ENCODE peak calls at places on chromosomes 12 and 14, in four cellular contexts. P, V, R and J are unnamed samples.
A peak's percentile ranks its signal among the peaks of the same experiment; 100 is the strongest.

GRCh38 chr12:14167005-14167628 is 185.7 kb upstream of the GRIN2B start:
- DNase-seq in P (peak; percentile 76), V (peak; percentile 38), R (peak; percentile 67), J (peak; percentile 61)

GRCh38 chr12:96981053-96981452 is 74.0 kb downstream of the NEDD1 start:
- DNase-seq in P (no peak), V (no peak), R (no peak), J (no peak)

GRCh38 chr12:109680521-109681030 is 33.0 kb upstream of the FAM222A start:
- DNase-seq in P (no peak), V (no peak), R (no peak), J (no peak)

GRCh38 chr12:78096909-78097597 is 266.4 kb downstream of the NAV3 start:
- DNase-seq in P (no peak), V (no peak), R (peak; percentile 60), J (no peak)

GRCh38 chr14:30214014-30214413 is 286.4 kb upstream of the PRKD1 start:
- DNase-seq in P (no peak), V (no peak), R (no peak), J (no peak)

GRCh38 chr14:95500772-95501401 is 15.6 kb downstream of the SYNE3 start:
- DNase-seq in P (no peak), V (no peak), R (no peak), J (no peak)

GRCh38 chr12:2586159-2587035 is 208.4 kb upstream of the FKBP4 start:
- DNase-seq in P (no peak), V (no peak), R (peak; percentile 66), J (no peak)

GRCh38 chr12:45989277-45989856 is 1.0 kb downstream of the SCAF11 start:
- DNase-seq in P (no peak), V (no peak), R (no peak), J (no peak)

GRCh38 chr12:111268738-111269572 is 99.9 kb downstream of the PHETA1 start:
- DNase-seq in P (peak; percentile 81), V (peak; percentile 59), R (peak; percentile 60), J (peak; percentile 65)

GRCh38 chr14:23366163-23366921 is 1.4 kb upstream of the EFS start:
- DNase-seq in P (peak; percentile 92), V (peak; percentile 39), R (peak; percentile 90), J (peak; percentile 93)

GRCh38 chr14:94368956-94369355 is 19.4 kb downstream of the SERPINA1 start:
- DNase-seq in P (no peak), V (no peak), R (no peak), J (no peak)

GRCh38 chr14:79418649-79419415 is 792.5 kb downstream of the DIO2 start:
- DNase-seq in P (no peak), V (no peak), R (no peak), J (no peak)

GRCh38 chr14:22556021-22556989 is 32.7 kb downstream of the DAD1 start:
- DNase-seq in P (no peak), V (peak; percentile 53), R (no peak), J (no peak)

GRCh38 chr12:26113194-26113654 is 11.6 kb downstream of the BHLHE41 start:
- DNase-seq in P (no peak), V (no peak), R (no peak), J (no peak)

GRCh38 chr12:26112232-26112631 is 12.6 kb downstream of the BHLHE41 start:
- DNase-seq in P (no peak), V (no peak), R (no peak), J (no peak)

GRCh38 chr12:26114720-26115406 is 10.0 kb downstream of the BHLHE41 start:
- DNase-seq in P (no peak), V (no peak), R (no peak), J (no peak)

GRCh38 chr12:26112703-26113147 is 12.1 kb downstream of the BHLHE41 start:
- DNase-seq in P (no peak), V (no peak), R (no peak), J (no peak)

GRCh38 chr12:26113853-26114719 is 10.8 kb downstream of the BHLHE41 start:
- DNase-seq in P (peak; percentile 89), V (peak; percentile 97), R (peak; percentile 99), J (peak; percentile 84)
- TF ChIP-seq TEAD4 in P (no peak), V (peak; percentile 10), R (no peak), J (no peak)

GRCh38 chr14:64544607-64545312 is 4.2 kb downstream of the HSPA2 start:
- DNase-seq in P (no peak), V (no peak), R (no peak), J (no peak)
- TF ChIP-seq TEAD4 in P (no peak), V (no peak), R (no peak), J (no peak)

GRCh38 chr12:47867496-47867941 is 37.3 kb downstream of the VDR start:
- DNase-seq in P (no peak), V (peak; percentile 56), R (no peak), J (no peak)
- TF ChIP-seq TEAD4 in P (no peak), V (no peak), R (no peak), J (no peak)

DNA sequence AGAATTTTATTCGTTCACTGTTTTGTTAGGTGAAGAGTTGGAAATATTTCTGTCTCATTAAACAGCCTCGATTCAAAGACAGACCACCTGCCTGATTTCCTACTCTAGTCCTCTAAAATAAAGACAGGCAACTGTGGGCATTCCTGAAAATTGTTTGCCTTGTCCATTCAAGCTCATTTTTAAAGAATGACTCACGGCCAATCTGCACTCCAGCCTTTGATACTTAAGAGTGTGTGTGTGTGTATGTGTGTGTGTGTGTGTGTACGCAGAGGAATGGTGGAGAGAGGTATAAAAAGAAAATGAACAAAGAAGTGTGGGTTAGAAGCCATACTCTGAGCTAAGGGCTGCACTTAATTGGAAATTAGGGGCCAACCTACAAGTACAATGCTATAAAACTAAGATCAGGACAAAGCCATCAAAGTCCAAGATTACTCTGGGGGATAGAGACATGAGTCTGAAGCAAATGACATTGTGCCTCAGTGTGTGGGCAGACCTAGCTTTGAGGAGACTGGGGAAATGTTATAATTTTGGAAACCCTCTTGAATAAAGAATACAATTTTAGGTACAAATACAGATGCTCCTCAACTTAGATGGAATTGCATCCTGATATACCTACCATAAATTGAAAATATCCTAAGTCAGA is 45.6 kb upstream of the SOCS2 start:
- DNase-seq in P (no peak), V (no peak), R (no peak), J (no peak)
- TF ChIP-seq TEAD4 in P (no peak), V (no peak), R (peak; percentile 39), J (no peak)